ENCODE peak calls at places on chromosomes 12 and 14, in four cellular contexts. O is IMR-90, T is GM12878, C is K562. W is an unnamed sample.

GRCh38 chr12:49027846-49028245 is 9.3 kb upstream of the PRKAG1 start:
- DNase-seq in O (no peak), T (no peak), C (no peak), W (no peak)

GRCh38 chr12:2138871-2139308 is 86.1 kb downstream of the CACNA1C start:
- DNase-seq in O (peak; percentile 43), T (no peak), C (no peak), W (no peak)

GRCh38 chr14:54882521-54882920 is 20.1 kb downstream of the GCH1 start:
- DNase-seq in O (no peak), T (no peak), C (no peak), W (no peak)

GRCh38 chr14:31286456-31287293 is 79.1 kb upstream of the HECTD1 start:
- DNase-seq in O (no peak), T (no peak), C (peak; percentile 10), W (no peak)

GRCh38 chr14:93056166-93056839 is 59.4 kb downstream of the ITPK1 start:
- DNase-seq in O (no peak), T (no peak), C (peak; percentile 26), W (no peak)

GRCh38 chr12:122454250-122454721 is 31.8 kb upstream of the CLIP1 start:
- DNase-seq in O (no peak), T (no peak), C (no peak), W (no peak)

GRCh38 chr14:97456958-97457357 is 659.8 kb downstream of the VRK1 start:
- DNase-seq in O (no peak), T (no peak), C (no peak), W (no peak)

GRCh38 chr12:109709401-109710278 is 4.0 kb upstream of the FAM222A start:
- DNase-seq in O (no peak), T (no peak), C (no peak), W (no peak)

GRCh38 chr12:131862994-131863710 is 31.3 kb upstream of the ULK1 start:
- DNase-seq in O (no peak), T (no peak), C (peak; percentile 87), W (peak; percentile 62)

GRCh38 chr12:27822076-27822712 is 42.2 kb upstream of the MANSC4 start:
- DNase-seq in O (peak; percentile 97), T (peak; percentile 69), C (no peak), W (no peak)

GRCh38 chr14:30949651-30950050 is 75.3 kb downstream of the COCH start:
- DNase-seq in O (no peak), T (no peak), C (no peak), W (no peak)

GRCh38 chr14:52458721-52459085 is 93.6 kb downstream of the TXNDC16 start:
- DNase-seq in O (peak; percentile 78), T (no peak), C (no peak), W (no peak)

GRCh38 chr14:63504628-63505027 is 38.5 kb downstream of the PPP2R5E start:
- DNase-seq in O (peak; percentile 20), T (no peak), C (no peak), W (peak; percentile 85)

GRCh38 chr12:43766291-43766690 is 7.5 kb downstream of the IRAK4 start:
- DNase-seq in O (peak; percentile 19), T (no peak), C (no peak), W (no peak)

GRCh38 chr14:69770559-69770958 is 3.6 kb downstream of the SRSF5 start:
- DNase-seq in O (no peak), T (no peak), C (no peak), W (no peak)

GRCh38 chr14:99930420-99931274 is 134.6 kb upstream of the EVL start:
- DNase-seq in O (no peak), T (peak; percentile 82), C (no peak), W (no peak)
- TF ChIP-seq ELK1 in O (no peak), T (no peak), C (no peak), W (no peak)

DNA sequence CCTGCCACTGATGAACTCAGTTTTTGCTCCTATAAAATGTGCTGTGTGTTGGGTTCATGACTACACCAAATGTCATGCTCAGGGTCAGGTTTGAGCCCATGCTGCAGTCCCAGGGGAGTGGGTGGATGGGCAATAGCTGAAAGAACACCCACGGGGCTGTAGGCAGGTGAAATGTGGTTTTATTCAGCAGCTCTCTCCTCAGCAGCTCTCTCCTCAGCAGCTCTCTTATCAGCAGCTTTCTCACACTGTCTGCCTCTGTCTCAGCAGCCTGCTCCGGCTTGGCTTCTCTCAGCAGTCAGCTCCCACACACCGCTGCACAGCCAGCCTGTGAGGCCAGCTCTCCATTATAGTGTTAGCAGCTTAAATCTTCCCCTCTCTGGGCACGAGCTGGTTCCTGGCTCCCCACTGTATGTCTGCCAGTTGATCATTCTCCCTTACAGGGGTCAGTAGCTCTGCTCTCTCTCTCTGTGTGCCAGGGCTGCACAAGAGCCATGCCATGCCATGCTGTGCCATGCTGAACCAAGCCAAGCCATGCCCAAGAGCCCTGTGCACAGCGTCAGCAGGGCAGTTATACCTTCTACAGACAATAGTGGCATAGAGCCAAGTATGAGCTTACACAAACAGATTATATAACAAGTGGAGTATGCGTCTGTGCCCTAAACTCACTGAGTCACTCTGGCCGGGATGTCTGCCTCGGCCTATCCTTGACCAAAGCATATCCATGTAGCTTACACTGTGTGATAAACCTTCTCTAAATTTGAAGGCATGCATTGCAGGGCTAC is 303.3 kb upstream of the TMPO start:
- DNase-seq in O (no peak), T (no peak), C (no peak), W (no peak)
- TF ChIP-seq ELK1 in O (no peak), T (no peak), C (no peak), W (no peak)

GRCh38 chr12:100229036-100229635 is 28.5 kb downstream of the ACTR6 start:
- DNase-seq in O (peak; percentile 13), T (peak; percentile 1), C (no peak), W (no peak)
- TF ChIP-seq ELK1 in O (no peak), T (no peak), C (no peak), W (no peak)

DNA sequence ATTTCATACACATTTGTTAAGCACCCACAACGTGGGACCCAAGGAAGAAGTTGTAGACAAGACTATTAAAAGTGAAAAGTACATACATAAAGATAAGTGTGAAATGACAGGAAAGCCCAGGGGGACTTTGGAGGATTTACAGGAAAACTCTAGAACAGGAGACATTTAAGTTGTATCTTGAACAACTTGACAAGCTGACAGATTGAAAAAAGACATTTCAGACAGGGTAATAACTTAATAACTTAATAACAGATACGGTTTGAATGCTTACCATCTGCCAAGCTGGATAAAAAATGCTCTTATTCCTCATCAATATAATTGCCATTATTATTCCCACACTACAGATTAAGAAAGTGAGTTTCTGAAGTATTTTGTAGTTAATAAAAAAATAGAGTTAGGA is 229.7 kb upstream of the SYT10 start:
- DNase-seq in O (no peak), T (no peak), C (no peak), W (no peak)
- TF ChIP-seq ELK1 in O (no peak), T (no peak), C (no peak), W (no peak)

DNA sequence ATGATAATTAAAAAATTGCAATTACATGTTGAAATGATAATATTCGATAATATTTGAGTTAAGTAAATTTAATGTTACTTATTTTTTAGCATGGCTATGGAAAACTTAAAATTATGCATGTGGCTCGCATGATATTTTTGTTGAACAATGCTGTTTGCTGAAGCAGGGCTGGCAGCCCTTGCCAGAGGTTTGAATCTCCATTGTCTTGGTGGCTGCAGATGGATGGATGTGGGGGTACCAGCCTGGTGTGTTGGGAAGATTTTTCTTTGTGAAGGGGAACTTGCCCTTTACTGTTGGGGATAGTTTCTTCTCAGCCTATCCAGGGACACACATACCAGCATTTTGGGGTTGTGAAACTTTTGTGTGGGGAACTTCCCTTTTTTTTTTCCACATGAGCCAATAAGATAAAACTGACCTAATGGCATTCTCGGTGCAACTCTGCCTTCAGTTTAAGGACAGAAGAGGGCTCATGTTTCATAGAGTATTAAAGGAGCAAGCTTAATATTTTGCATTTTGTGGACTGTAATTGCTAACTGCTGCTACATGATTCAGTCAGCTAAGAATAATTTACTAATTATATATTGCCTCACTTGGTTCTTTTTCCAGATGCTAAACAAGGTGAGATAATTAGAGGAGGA is 8.8 kb downstream of the RASSF3 start:
- DNase-seq in O (peak; percentile 78), T (peak; percentile 77), C (no peak), W (no peak)
- TF ChIP-seq ELK1 in O (no peak), T (no peak), C (no peak), W (no peak)

GRCh38 chr12:118175823-118176447 is 40.0 kb downstream of the PEBP1 start:
- DNase-seq in O (no peak), T (peak; percentile 45), C (no peak), W (no peak)
- TF ChIP-seq ELK1 in O (no peak), T (no peak), C (no peak), W (no peak)